ENCODE peak calls at places on chromosomes 1 and 21, in eight cellular contexts. Y, L, O, Q, X, M, S and W are unnamed samples.

GRCh38 chr1:181076852-181077251 is 11.6 kb upstream of the IER5 start:
- DNase-seq in L (no peak), S (no peak), O (no peak), M (no peak), X (no peak), Q (no peak), Y (no peak), W (no peak)

GRCh38 chr1:156876281-156876680 is 15.6 kb downstream of the NTRK1 start:
- DNase-seq in Y (no peak), M (no peak), O (no peak), Q (no peak), L (no peak), S (no peak), X (no peak), W (no peak)

GRCh38 chr1:19333587-19334354 is 21.6 kb downstream of the SLC66A1 start:
- DNase-seq in X (no peak), M (no peak), Y (no peak), L (no peak), Q (no peak), S (no peak), O (peak), W (no peak)

GRCh38 chr21:37532868-37533780 is 166.6 kb downstream of the DYRK1A start:
- DNase-seq in Y (no peak), M (no peak), X (peak), L (peak), S (peak), O (no peak), Q (no peak), W (no peak)

GRCh38 chr1:196295766-196296165 is 312.5 kb downstream of the KCNT2 start:
- DNase-seq in M (no peak), O (peak), S (no peak), L (peak), Q (no peak), X (no peak), Y (no peak), W (no peak)

GRCh38 chr21:29436143-29436542 is 137.4 kb downstream of the BACH1 start:
- DNase-seq in L (peak), S (no peak), X (peak), Y (peak), O (peak), Q (no peak), M (no peak), W (no peak)

GRCh38 chr1:205488074-205488723 is 16.3 kb upstream of the CDK18 start:
- DNase-seq in L (peak), M (no peak), O (peak), X (peak), Y (no peak), S (peak), Q (no peak), W (no peak)

GRCh38 chr1:207925210-207925609 is 14.3 kb upstream of the CD34 start:
- DNase-seq in Y (no peak), Q (no peak), O (peak), S (no peak), M (peak), X (peak), L (peak), W (no peak)

GRCh38 chr1:177210071-177210470 is 39.3 kb downstream of the BRINP2 start:
- DNase-seq in Y (no peak), M (no peak), L (no peak), X (no peak), O (no peak), S (no peak), Q (no peak), W (no peak)

GRCh38 chr1:171217658-171218443 is 30.4 kb upstream of the FMO1 start:
- DNase-seq in Q (no peak), X (no peak), O (no peak), S (no peak), Y (no peak), L (no peak), M (no peak), W (no peak)

GRCh38 chr1:160993544-160993943 is 27.4 kb downstream of the F11R start:
- DNase-seq in M (no peak), Q (no peak), L (peak), O (peak), S (no peak), X (no peak), Y (peak), W (no peak)

GRCh38 chr1:69263982-69264381 is 303.7 kb upstream of the LRRC7 start:
- DNase-seq in O (no peak), S (no peak), Q (no peak), Y (peak), M (no peak), L (no peak), X (no peak), W (peak)

GRCh38 chr1:223001653-223002634 is 141.1 kb downstream of the TLR5 start:
- DNase-seq in S (no peak), O (peak), Y (no peak), M (no peak), X (no peak), L (peak), Q (no peak), W (no peak)

GRCh38 chr1:172948457-172948856 is 102.3 kb downstream of the TNFSF18 start:
- DNase-seq in S (no peak), M (no peak), O (peak), X (no peak), Q (no peak), Y (peak), L (peak), W (no peak)

GRCh38 chr1:110390096-110390495 is 730 bp downstream of the SLC16A4 start:
- DNase-seq in Y (peak), Q (no peak), O (peak), X (peak), S (no peak), M (peak), L (peak), W (no peak)

GRCh38 chr21:41121785-41122415 is 46.1 kb upstream of the BACE2 start:
- DNase-seq in X (peak), L (peak), O (peak), Q (peak), M (peak), Y (peak), S (peak), W (no peak)

GRCh38 chr1:59146651-59147358 is 150.1 kb upstream of the FGGY start:
- DNase-seq in L (peak), Y (no peak), X (peak), Q (peak), O (peak), M (peak), S (no peak), W (no peak)

GRCh38 chr1:178579562-178579961 is 66.7 kb downstream of the TEX35 start:
- DNase-seq in Q (no peak), L (no peak), M (no peak), Y (no peak), O (no peak), X (no peak), S (no peak), W (peak)

GRCh38 chr1:33120436-33121231 is 39.7 kb downstream of the AZIN2 start:
- DNase-seq in M (no peak), L (no peak), O (no peak), Q (no peak), X (no peak), S (peak), Y (no peak), W (no peak)

GRCh38 chr1:172917972-172918371 is 132.8 kb downstream of the TNFSF18 start:
- DNase-seq in M (no peak), L (peak), O (peak), Q (no peak), X (no peak), Y (peak), S (no peak), W (no peak)

GRCh38 chr1:90502696-90503095 is 214.4 kb downstream of the BARHL2 start:
- DNase-seq in M (no peak), Q (no peak), Y (no peak), O (no peak), X (no peak), S (no peak), L (no peak), W (no peak)

GRCh38 chr1:29062157-29062942 is 61.4 kb downstream of the TMEM200B start:
- DNase-seq in O (no peak), M (no peak), Q (no peak), S (no peak), L (no peak), Y (no peak), X (no peak), W (no peak)

GRCh38 chr1:94608852-94609570 is 67.5 kb upstream of the F3 start:
- DNase-seq in X (no peak), Q (no peak), L (no peak), O (no peak), S (no peak), Y (no peak), M (no peak), W (no peak)

GRCh38 chr1:9626201-9626608 is 25.3 kb upstream of the PIK3CD start:
- DNase-seq in O (no peak), Q (no peak), X (no peak), Y (no peak), S (no peak), M (no peak), L (no peak), W (no peak)

GRCh38 chr1:167136191-167136614 is 42.3 kb downstream of the STYXL2 start:
- DNase-seq in Y (peak), Q (no peak), L (no peak), O (peak), S (peak), X (no peak), M (peak), W (no peak)

GRCh38 chr1:94225845-94226244 is 11.5 kb downstream of the ARHGAP29 start:
- DNase-seq in S (no peak), M (no peak), Q (no peak), X (no peak), Y (no peak), L (no peak), O (no peak), W (no peak)

GRCh38 chr1:192516776-192517297 is 58.7 kb upstream of the RGS1 start:
- DNase-seq in S (no peak), M (no peak), O (peak), Y (peak), Q (no peak), L (no peak), X (no peak), W (peak)

GRCh38 chr1:12618661-12619395 is 818 bp upstream of the DHRS3 start:
- DNase-seq in L (peak), M (peak), X (peak), Q (peak), S (no peak), O (peak), Y (no peak), W (no peak)

GRCh38 chr1:78319603-78320002 is 171.2 kb upstream of the PTGFR start:
- DNase-seq in M (no peak), X (no peak), L (no peak), Q (no peak), S (no peak), Y (no peak), O (no peak), W (no peak)

GRCh38 chr1:116508984-116509980 is 61.5 kb downstream of the CD58 start:
- DNase-seq in O (peak), M (no peak), Q (no peak), S (no peak), Y (peak), L (peak), X (no peak), W (no peak)

GRCh38 chr1:224357626-224358124 is 996 bp downstream of the CNIH4 start:
- DNase-seq in Y (no peak), X (no peak), O (peak), L (peak), S (no peak), M (no peak), Q (no peak), W (no peak)

GRCh38 chr1:118948351-118948750 is 39.8 kb downstream of the TBX15 start:
- DNase-seq in M (no peak), O (peak), L (no peak), Y (peak), S (no peak), Q (no peak), X (no peak), W (no peak)

GRCh38 chr1:44684525-44684924 is 10.0 kb downstream of the ARMH1 start:
- DNase-seq in Q (no peak), L (no peak), O (no peak), Y (no peak), S (no peak), X (no peak), M (no peak), W (no peak)

GRCh38 chr1:73770109-73770905 is 427.7 kb downstream of the LRRIQ3 start:
- DNase-seq in O (no peak), X (no peak), L (no peak), S (no peak), Y (no peak), Q (no peak), M (no peak), W (no peak)

GRCh38 chr1:9593492-9594465 is 5.1 kb downstream of the TMEM201 start:
- DNase-seq in L (peak), Y (no peak), Q (peak), O (peak), X (peak), M (peak), S (peak), W (no peak)

GRCh38 chr1:88327391-88328267 is 356.4 kb upstream of the PKN2 start:
- DNase-seq in L (peak), X (no peak), Y (peak), O (peak), Q (no peak), M (no peak), S (peak), W (peak)

GRCh38 chr1:19010995-19011696 is 54.7 kb upstream of the IFFO2 start:
- DNase-seq in S (no peak), Y (peak), O (peak), X (peak), L (peak), M (peak), Q (peak), W (peak)

GRCh38 chr1:6392081-6392879 is 1.3 kb downstream of the ACOT7 start:
- DNase-seq in Y (no peak), L (no peak), O (peak), S (no peak), X (no peak), Q (no peak), M (no peak), W (no peak)
- H3K4me3 ChIP-seq in Y (peak), L (peak), O (peak), S (peak), X (peak), Q (peak), M (peak), W (peak)

GRCh38 chr1:150259758-150260669 is 2.4 kb downstream of the CA14 start:
- DNase-seq in X (peak), Y (no peak), Q (peak), O (peak), S (no peak), M (no peak), L (no peak), W (no peak)

GRCh38 chr1:150258275-150258666 is 697 bp downstream of the CA14 start:
- DNase-seq in L (no peak), O (no peak), M (no peak), Y (no peak), S (no peak), X (no peak), Q (no peak), W (no peak)

GRCh38 chr1:150261367-150261766 is 3.8 kb downstream of the CA14 start:
- DNase-seq in X (no peak), Y (no peak), M (no peak), S (no peak), L (no peak), Q (no peak), O (no peak), W (no peak)

GRCh38 chr1:150257624-150258274 is at the start of gene CA14:
- DNase-seq in S (no peak), L (no peak), O (no peak), Q (no peak), M (no peak), X (peak), Y (no peak), W (no peak)

GRCh38 chr1:150259217-150259616 is 1.6 kb downstream of the CA14 start:
- DNase-seq in O (no peak), L (no peak), Q (no peak), X (no peak), M (no peak), Y (no peak), S (no peak), W (no peak)
- H3K4me3 ChIP-seq in O (no peak), L (no peak), Q (no peak), X (no peak), M (no peak), Y (no peak), S (no peak), W (no peak)

GRCh38 chr21:31647650-31648049 is 11.8 kb upstream of the SOD1 start:
- DNase-seq in Y (no peak), L (no peak), M (no peak), X (no peak), Q (no peak), S (no peak), O (no peak), W (no peak)

GRCh38 chr21:31654340-31654739 is 5.2 kb upstream of the SOD1 start:
- DNase-seq in S (no peak), X (no peak), M (no peak), Q (no peak), Y (no peak), O (no peak), L (no peak), W (no peak)

GRCh38 chr21:31656199-31657095 is 3.0 kb upstream of the SOD1 start:
- DNase-seq in Q (no peak), M (no peak), S (no peak), L (peak), O (no peak), Y (no peak), X (no peak), W (no peak)

DNA sequence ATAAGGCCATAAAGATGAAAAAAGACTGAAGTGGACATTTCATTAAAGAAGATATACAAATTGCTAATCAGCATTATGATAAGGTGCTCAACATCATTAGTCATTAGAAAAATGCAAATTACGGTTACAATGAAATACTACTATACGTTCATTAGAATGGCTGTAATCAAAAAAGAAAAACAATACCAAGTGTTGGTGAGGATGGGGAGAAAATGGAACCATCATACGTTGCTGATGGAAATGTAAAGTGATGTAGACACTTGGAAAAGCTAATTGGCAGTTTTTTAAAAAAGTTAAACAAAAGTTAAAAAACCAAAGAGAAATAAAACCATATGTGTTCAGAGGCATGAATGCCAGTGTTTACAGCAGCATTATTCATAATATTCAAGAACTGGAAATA is 8.6 kb upstream of the SOD1 start:
- DNase-seq in S (no peak), M (no peak), X (no peak), Y (no peak), O (no peak), Q (no peak), L (no peak), W (no peak)
- H3K4me3 ChIP-seq in S (no peak), M (no peak), X (no peak), Y (no peak), O (no peak), Q (no peak), L (no peak), W (no peak)

GRCh38 chr1:50970508-50970885 is 452 bp downstream of the CDKN2C start:
- DNase-seq in L (no peak), O (no peak), Y (no peak), Q (no peak), X (no peak), M (no peak), S (no peak), W (no peak)
- H3K4me3 ChIP-seq in L (peak), O (peak), Y (peak), Q (peak), X (peak), M (peak), S (peak), W (peak)

DNA sequence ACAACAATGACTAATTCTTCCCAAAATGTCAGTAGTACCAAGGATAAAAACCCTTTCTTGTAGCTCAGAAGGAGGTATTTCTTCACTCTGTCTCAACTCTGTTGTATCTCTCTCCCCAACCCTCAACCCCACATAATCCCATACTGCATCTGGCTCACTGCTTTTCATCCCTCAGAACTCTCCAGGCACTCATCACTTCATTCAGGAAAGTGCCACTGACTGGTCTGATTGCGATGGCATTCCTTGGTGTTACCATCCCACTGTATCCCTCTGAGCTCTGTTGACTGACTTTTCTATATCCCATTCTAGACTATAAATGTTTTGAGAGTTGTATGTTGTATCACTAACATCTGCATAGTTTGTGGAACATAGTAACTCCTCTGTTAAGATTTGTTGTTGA is 483.5 kb upstream of the ADGRL2 start:
- DNase-seq in X (no peak), M (no peak), S (no peak), Q (no peak), Y (no peak), O (no peak), L (no peak), W (no peak)
- H3K4me3 ChIP-seq in X (no peak), M (no peak), S (no peak), Q (no peak), Y (no peak), O (no peak), L (no peak), W (no peak)

DNA sequence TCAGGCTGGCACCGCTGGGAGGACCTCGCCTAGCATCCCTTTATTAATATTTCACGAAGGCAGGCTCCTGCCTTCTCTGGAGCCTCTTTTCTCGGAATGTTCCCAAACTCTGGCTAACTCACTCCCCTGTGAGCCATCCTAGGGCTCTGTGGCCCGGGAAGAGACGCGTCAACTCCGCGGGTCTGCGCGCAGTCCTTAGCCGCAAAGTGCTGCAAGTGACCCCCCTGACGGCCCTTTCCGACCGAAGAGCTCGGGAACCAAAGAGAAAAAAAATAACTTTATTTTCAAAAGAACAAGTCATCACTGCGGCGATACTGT is 14.6 kb downstream of the NR5A2 start:
- DNase-seq in Q (no peak), O (peak), M (no peak), S (no peak), X (no peak), L (no peak), Y (no peak), W (no peak)
- H3K4me3 ChIP-seq in Q (peak), O (no peak), M (peak), S (no peak), X (peak), L (no peak), Y (peak), W (peak)

DNA sequence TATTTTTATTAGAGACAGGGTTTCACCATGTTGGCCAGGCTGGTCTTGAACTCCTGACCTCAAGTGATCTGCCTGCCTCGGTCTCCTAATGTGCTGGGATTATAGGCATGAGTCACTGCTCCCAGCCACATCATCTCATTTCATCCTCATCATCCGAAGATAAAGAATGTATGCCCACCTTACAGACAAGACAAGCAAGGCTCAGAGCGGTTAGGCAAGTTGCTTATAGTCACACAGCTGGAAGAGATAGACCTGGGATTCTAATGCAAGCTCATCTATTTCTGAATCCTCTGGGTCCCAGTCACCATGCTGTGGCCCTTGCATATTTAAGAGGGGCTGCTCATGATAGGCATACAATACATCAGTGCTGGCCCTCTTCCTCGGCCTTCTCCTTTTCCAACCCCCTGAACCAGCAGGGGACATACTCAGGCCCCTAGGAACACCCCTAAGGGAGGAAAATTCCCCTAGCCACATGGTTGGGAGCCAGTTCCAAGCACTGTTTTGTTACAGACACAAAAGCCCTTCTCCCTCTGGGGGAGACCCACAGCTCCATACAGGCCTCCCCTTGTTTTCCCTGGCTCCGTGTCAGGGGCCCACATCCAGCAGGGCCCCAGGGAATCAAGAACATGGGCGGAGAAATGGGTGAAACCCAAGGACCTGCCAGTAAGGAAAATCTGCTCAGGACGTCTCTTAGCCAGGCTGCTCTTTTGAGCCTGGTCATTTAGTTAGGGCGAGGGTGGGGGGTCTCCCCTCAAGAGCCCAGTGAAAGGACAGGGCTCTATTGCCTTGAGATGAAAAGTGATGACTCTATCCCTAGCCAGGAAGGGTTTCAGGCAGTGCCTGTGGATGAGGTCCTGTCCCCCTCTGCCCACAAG is 6.9 kb downstream of the CSRP1 start:
- DNase-seq in M (no peak), X (peak), O (no peak), Q (no peak), L (peak), S (no peak), Y (no peak), W (no peak)
- H3K4me3 ChIP-seq in M (no peak), X (no peak), O (no peak), Q (no peak), L (no peak), S (no peak), Y (no peak), W (no peak)